ENCODE peak calls at places on chromosomes 5 and 9, in nine cellular contexts. W is heart left ventricle; T is OCI-LY7; L is GM23338; N is endodermal cell; C is tibial nerve; U is uterus; K is epithelial cell of prostate; M is CD4-positive, alpha-beta T cell. R is an unnamed sample.
A peak's percentile ranks its signal among the peaks of the same experiment; 100 is the strongest.

GRCh38 chr5:170633235-170634041 is 129.6 kb downstream of the KCNIP1 start:
- DNase-seq in W (peak; percentile 66), T (no peak), L (peak; percentile 74), N (peak; percentile 86), C (no peak), U (peak; percentile 85), K (no peak), M (no peak), R (no peak)

GRCh38 chr5:170769236-170769635 is 14.3 kb upstream of the GABRP start:
- DNase-seq in W (no peak), T (no peak), L (no peak), N (no peak), C (no peak), U (no peak), K (no peak), M (no peak), R (no peak)

GRCh38 chr5:52754051-52754450 is 33.7 kb upstream of the ITGA1 start:
- DNase-seq in W (no peak), T (no peak), L (no peak), N (no peak), C (no peak), U (no peak), K (no peak), M (no peak), R (no peak)

GRCh38 chr5:146048994-146049703 is 56.2 kb downstream of the PLAC8L1 start:
- DNase-seq in W (peak; percentile 32), T (peak; percentile 23), L (peak; percentile 86), N (peak; percentile 87), C (peak; percentile 22), U (no peak), K (no peak), M (no peak), R (peak; percentile 41)

GRCh38 chr5:119361723-119362122 is 5.9 kb downstream of the TNFAIP8 start:
- DNase-seq in W (no peak), T (no peak), L (no peak), N (no peak), C (no peak), U (no peak), K (no peak), M (no peak), R (no peak)

GRCh38 chr9:93097496-93098205 is 1.6 kb downstream of the CARD19 start:
- DNase-seq in W (no peak), T (no peak), L (no peak), N (peak; percentile 45), C (no peak), U (peak; percentile 43), K (no peak), M (no peak), R (peak; percentile 31)

GRCh38 chr9:107548298-107549142 is 59.0 kb upstream of the KLF4 start:
- DNase-seq in W (no peak), T (no peak), L (no peak), N (no peak), C (no peak), U (peak; percentile 81), K (peak; percentile 51), M (no peak), R (no peak)

GRCh38 chr5:160439205-160439600 is 17.5 kb downstream of the PTTG1 start:
- DNase-seq in W (peak; percentile 86), T (peak; percentile 83), L (peak; percentile 91), N (peak; percentile 97), C (peak; percentile 79), U (peak; percentile 77), K (no peak), M (peak; percentile 83), R (peak; percentile 68)

GRCh38 chr5:73485715-73486114 is 12.5 kb upstream of the BTF3 start:
- DNase-seq in W (no peak), T (no peak), L (no peak), N (no peak), C (no peak), U (no peak), K (no peak), M (no peak), R (no peak)

GRCh38 chr9:130479587-130479986 is 34.8 kb downstream of the ASS1 start:
- DNase-seq in W (no peak), T (no peak), L (no peak), N (no peak), C (no peak), U (no peak), K (no peak), M (no peak), R (no peak)

GRCh38 chr5:60687927-60688720 is 11.8 kb downstream of the DEPDC1B start:
- DNase-seq in W (no peak), T (no peak), L (peak; percentile 66), N (peak; percentile 59), C (no peak), U (no peak), K (no peak), M (no peak), R (no peak)

GRCh38 chr5:56761486-56761885 is 53.9 kb upstream of the MAP3K1 start:
- DNase-seq in W (no peak), T (no peak), L (no peak), N (no peak), C (no peak), U (no peak), K (no peak), M (no peak), R (no peak)

GRCh38 chr5:56763182-56763581 is 52.2 kb upstream of the MAP3K1 start:
- DNase-seq in W (no peak), T (no peak), L (no peak), N (no peak), C (no peak), U (no peak), K (no peak), M (no peak), R (no peak)

GRCh38 chr5:56757077-56757476 is 58.3 kb upstream of the MAP3K1 start:
- DNase-seq in W (no peak), T (no peak), L (no peak), N (no peak), C (no peak), U (no peak), K (peak; percentile 20), M (no peak), R (no peak)

GRCh38 chr5:56760723-56761122 is 54.6 kb upstream of the MAP3K1 start:
- DNase-seq in W (peak; percentile 29), T (no peak), L (no peak), N (no peak), C (no peak), U (no peak), K (no peak), M (no peak), R (no peak)

DNA sequence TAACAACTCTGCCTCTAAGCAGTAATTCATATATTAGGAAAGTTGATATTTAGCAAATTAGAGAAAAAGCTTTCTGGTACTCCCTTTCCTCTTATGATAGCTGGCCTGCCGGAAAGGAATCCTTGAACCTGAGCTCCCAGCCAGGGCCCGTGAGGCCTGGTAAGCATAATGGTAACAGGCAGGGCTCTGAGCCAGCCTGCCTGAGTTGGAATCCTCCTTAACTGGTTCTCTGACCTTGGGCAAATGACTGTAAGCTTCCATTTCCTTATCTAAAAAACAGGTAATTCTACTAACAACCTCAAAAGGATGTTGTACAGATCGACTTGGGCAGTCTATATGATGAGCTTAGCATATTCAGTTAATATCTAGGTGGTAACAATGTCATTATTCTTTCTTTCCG is 55.8 kb upstream of the MAP3K1 start:
- DNase-seq in W (no peak), T (no peak), L (no peak), N (no peak), C (no peak), U (no peak), K (peak; percentile 24), M (no peak), R (no peak)
- H3K27ac ChIP-seq in W (no peak overlapping the region), T (no peak overlapping the region), L (no peak overlapping the region), N (no peak overlapping the region), C (no peak overlapping the region), U (no peak overlapping the region), K (no peak overlapping the region), M (no peak overlapping the region), R (no peak overlapping the region)

GRCh38 chr9:136591191-136591752 is 45.4 kb upstream of the NOTCH1 start:
- DNase-seq in W (no peak), T (no peak), L (no peak), N (no peak), C (no peak), U (no peak), K (no peak), M (no peak), R (no peak)
- H3K27ac ChIP-seq in W (peak overlapping the region; percentile 55), T (no peak overlapping the region), L (no peak overlapping the region), N (no peak overlapping the region), C (peak overlapping the region; percentile 13), U (no peak overlapping the region), K (no peak overlapping the region), M (no peak overlapping the region), R (no peak overlapping the region)

GRCh38 chr9:89879711-89880110 is 274.9 kb downstream of the GADD45G start:
- DNase-seq in W (peak; percentile 60), T (no peak), L (no peak), N (peak; percentile 26), C (peak; percentile 63), U (peak; percentile 30), K (no peak), M (no peak), R (no peak)

GRCh38 chr9:89879276-89879675 is 274.5 kb downstream of the GADD45G start:
- DNase-seq in W (no peak), T (no peak), L (no peak), N (peak; percentile 29), C (no peak), U (peak; percentile 10), K (no peak), M (no peak), R (no peak)

GRCh38 chr9:89878687-89879086 is 273.9 kb downstream of the GADD45G start:
- DNase-seq in W (peak; percentile 82), T (no peak), L (no peak), N (peak; percentile 24), C (peak; percentile 32), U (peak; percentile 16), K (no peak), M (no peak), R (peak; percentile 24)

GRCh38 chr9:89878003-89878411 is 273.2 kb downstream of the GADD45G start:
- DNase-seq in W (no peak), T (no peak), L (no peak), N (peak; percentile 19), C (no peak), U (peak; percentile 5), K (no peak), M (no peak), R (no peak)

GRCh38 chr9:89877051-89878002 is 272.5 kb downstream of the GADD45G start:
- DNase-seq in W (peak; percentile 1), T (no peak), L (no peak), N (peak; percentile 30), C (no peak), U (peak; percentile 4), K (no peak), M (no peak), R (no peak)
- H3K27ac ChIP-seq in W (peak overlapping the region; percentile 79), T (no peak overlapping the region), L (no peak overlapping the region), N (no peak overlapping the region), C (no peak overlapping the region), U (no peak overlapping the region), K (no peak overlapping the region), M (no peak overlapping the region), R (no peak overlapping the region)

DNA sequence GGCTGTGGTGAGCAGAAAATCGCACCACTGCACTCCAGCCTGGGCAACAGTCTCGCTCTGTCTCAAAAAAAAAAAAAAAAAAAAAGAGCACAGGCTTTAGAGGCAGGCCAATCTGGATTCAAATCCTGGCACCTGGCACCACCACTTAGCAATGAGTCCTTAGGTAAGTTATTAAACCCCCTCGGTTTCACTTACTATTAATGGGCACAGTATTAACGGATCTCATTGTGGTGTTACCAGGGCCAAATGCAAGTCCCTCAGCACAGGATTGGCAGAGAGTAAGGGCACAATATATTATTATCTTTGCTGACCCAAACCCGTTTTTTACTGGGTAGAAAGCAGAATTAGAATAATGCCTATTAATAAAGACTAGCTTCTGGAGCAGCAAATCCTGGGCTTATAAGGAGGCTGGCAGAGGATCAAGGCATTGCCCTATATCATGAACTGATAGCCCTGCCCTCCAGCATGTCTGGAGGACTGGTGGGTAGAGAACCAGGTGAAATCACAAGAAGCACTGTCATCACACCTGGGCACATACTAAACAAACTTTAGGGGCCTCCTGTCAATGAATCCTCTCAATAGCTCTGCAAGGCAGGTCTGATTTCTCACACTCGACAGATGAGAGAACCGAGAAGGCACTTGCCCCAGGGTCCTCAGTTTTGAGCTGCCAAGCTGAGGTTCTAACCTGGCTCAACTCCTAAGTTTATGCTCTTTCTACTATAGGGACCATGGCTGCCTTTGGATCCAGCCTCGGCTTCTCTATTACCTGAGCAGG is 17.7 kb downstream of the PCDHGC5 start:
- DNase-seq in W (no peak), T (peak; percentile 55), L (no peak), N (no peak), C (no peak), U (no peak), K (no peak), M (no peak), R (no peak)
- H3K27ac ChIP-seq in W (peak overlapping the region; percentile 84), T (peak overlapping the region; percentile 99), L (no peak overlapping the region), N (peak overlapping the region; percentile 72), C (no peak overlapping the region), U (peak overlapping the region; percentile 98), K (peak overlapping the region; percentile 94), M (no peak overlapping the region), R (no peak overlapping the region)

R was measured in caudate nucleus.